ENCODE peak calls at places on chromosomes 2 and 18, in nine cellular contexts. X is cerebellar nuclear complex, S is HAP-1, C is Ammon's horn, N is IMR-90, D is NCI-H1092, Q is Panc1, W is H54, G is NCI-H748 treated with DMSO at 0.1 percent for 48 hours. Y is an unnamed sample.

GRCh38 chr18:13218376-13219011 is at the start of gene LDLRAD4:
- DNase-seq in D (no peak), C (peak), S (no peak), W (no peak), G (peak), X (no peak), Q (no peak), N (no peak), Y (no peak)

GRCh38 chr2:108436976-108437375 is 12.0 kb upstream of the GCC2 start:
- DNase-seq in C (no peak), N (no peak), G (no peak), S (no peak), Q (no peak), W (no peak), D (no peak), X (no peak), Y (no peak)

GRCh38 chr2:236472711-236473495 is 96.7 kb upstream of the ACKR3 start:
- DNase-seq in W (no peak), C (peak), X (no peak), S (no peak), D (no peak), N (no peak), Q (no peak), G (no peak), Y (no peak)

GRCh38 chr2:64212801-64213321 is 68.6 kb upstream of the PELI1 start:
- DNase-seq in N (peak), S (no peak), D (no peak), W (no peak), Q (no peak), G (no peak), X (no peak), C (no peak), Y (no peak)

GRCh38 chr2:208531361-208531760 is 124.8 kb downstream of the PTH2R start:
- DNase-seq in X (no peak), G (no peak), W (no peak), N (no peak), Q (no peak), C (no peak), S (no peak), D (no peak), Y (no peak)

GRCh38 chr2:215950009-215950408 is 63.3 kb downstream of the MREG start:
- DNase-seq in D (peak), X (peak), S (peak), C (no peak), G (peak), N (peak), Q (no peak), W (no peak), Y (peak)

GRCh38 chr2:44937688-44938240 is 3.7 kb upstream of the SIX3 start:
- DNase-seq in Q (no peak), S (peak), C (no peak), X (no peak), N (no peak), D (no peak), G (no peak), W (no peak), Y (no peak)

GRCh38 chr2:101967826-101968498 is 23.8 kb upstream of the IL1R2 start:
- DNase-seq in S (peak), X (no peak), N (no peak), D (peak), G (no peak), Q (no peak), C (peak), W (no peak), Y (no peak)

GRCh38 chr2:203532957-203533695 is 2.0 kb downstream of the RAPH1 start:
- DNase-seq in C (peak), D (no peak), W (no peak), G (no peak), Q (no peak), N (peak), X (no peak), S (peak), Y (peak)

GRCh38 chr18:34707670-34708069 is 2.4 kb upstream of the DTNA start:
- DNase-seq in S (peak), C (peak), Q (peak), X (no peak), G (peak), N (peak), D (peak), W (no peak), Y (peak)

GRCh38 chr2:55454121-55454520 is 34.5 kb upstream of the CCDC88A start:
- DNase-seq in N (no peak), G (no peak), X (no peak), D (no peak), C (no peak), S (no peak), Q (no peak), W (no peak), Y (no peak)

GRCh38 chr2:127080941-127081769 is 25.8 kb downstream of the BIN1 start:
- DNase-seq in S (no peak), N (no peak), Q (no peak), W (no peak), G (no peak), X (peak), D (no peak), C (no peak), Y (no peak)

GRCh38 chr2:167293172-167293781 is 405.0 kb downstream of the XIRP2 start:
- DNase-seq in N (peak), S (no peak), W (no peak), X (no peak), G (no peak), Q (no peak), D (no peak), C (peak), Y (peak)

GRCh38 chr2:48343571-48344440 is 186.1 kb upstream of the STON1 start:
- DNase-seq in W (peak), S (no peak), C (no peak), G (no peak), X (no peak), N (peak), D (no peak), Q (peak), Y (no peak)